ENCODE peak calls at places on chromosome X, in four cellular contexts. W is cardiac muscle cell, U is mesothelial cell of epicardium, E is breast epithelium. T is an unnamed sample.

GRCh38 chrX:9534686-9535085 is 69.8 kb downstream of the TBL1X start:
- DNase-seq in W (peak; percentile 74), U (no peak), E (no peak), T (no peak)

GRCh38 chrX:149757206-149758067 is 16.4 kb upstream of the HSFX1 start:
- DNase-seq in W (no peak), U (no peak), E (no peak), T (no peak)

GRCh38 chrX:50799531-50799961 is 14.4 kb downstream of the SHROOM4 start:
- DNase-seq in W (peak; percentile 73), U (no peak), E (no peak), T (no peak)

GRCh38 chrX:71178908-71179307 is 34.3 kb downstream of the NLGN3 start:
- DNase-seq in W (peak; percentile 79), U (peak; percentile 47), E (no peak), T (no peak)

GRCh38 chrX:11755724-11756123 is 2.3 kb upstream of the MSL3 start:
- DNase-seq in W (no peak), U (no peak), E (no peak), T (no peak)

GRCh38 chrX:146604196-146604595 is 205.4 kb upstream of the CXorf51B start:
- DNase-seq in W (no peak), U (no peak), E (no peak), T (no peak)

GRCh38 chrX:106730385-106730784 is 3.9 kb downstream of the RNF128 start:
- DNase-seq in W (no peak), U (no peak), E (no peak), T (no peak)

GRCh38 chrX:25998687-25999086 is 139.5 kb upstream of the MAGEB18 start:
- DNase-seq in W (no peak), U (no peak), E (no peak), T (no peak)

GRCh38 chrX:51598899-51599298 is 19.8 kb downstream of the CENPVL3 start:
- DNase-seq in W (no peak), U (no peak), E (no peak), T (no peak)

GRCh38 chrX:128623361-128623760 is 571.2 kb upstream of the ACTRT1 start:
- DNase-seq in W (no peak), U (no peak), E (no peak), T (no peak)

GRCh38 chrX:135346975-135347374 is 37.7 kb downstream of the ETDC start:
- DNase-seq in W (peak; percentile 69), U (no peak), E (no peak), T (no peak)

GRCh38 chrX:2351999-2352995 is 148.5 kb downstream of the DHRSX start:
- DNase-seq in W (peak; percentile 73), U (no peak), E (no peak), T (no peak)

GRCh38 chrX:153799326-153799725 is 4.9 kb downstream of the SSR4 start:
- DNase-seq in W (no peak), U (no peak), E (no peak), T (no peak)

GRCh38 chrX:4043951-4044350 is 330.5 kb upstream of the PRKX start:
- DNase-seq in W (no peak), U (no peak), E (no peak), T (no peak)

GRCh38 chrX:24294619-24295018 is 19.2 kb downstream of the SUPT20HL2 start:
- DNase-seq in W (peak; percentile 58), U (no peak), E (no peak), T (no peak)

GRCh38 chrX:106249706-106250379 is 81.7 kb downstream of the PWWP3B start:
- DNase-seq in W (peak; percentile 58), U (no peak), E (no peak), T (no peak)

GRCh38 chrX:23908219-23909003 is 605 bp downstream of the CXorf58 start:
- DNase-seq in W (no peak), U (no peak), E (no peak), T (no peak)

GRCh38 chrX:85024044-85024443 is 20.4 kb downstream of the APOOL start:
- DNase-seq in W (peak; percentile 16), U (no peak), E (no peak), T (no peak)

GRCh38 chrX:72002886-72003285 is 92.2 kb downstream of the NHSL2 start:
- DNase-seq in W (no peak), U (no peak), E (no peak), T (no peak)

GRCh38 chrX:19865567-19866363 is 21.6 kb downstream of the SH3KBP1 start:
- DNase-seq in W (no peak), U (no peak), E (no peak), T (no peak)

GRCh38 chrX:8743126-8743732 is 11.3 kb upstream of the ANOS1 start:
- DNase-seq in W (peak; percentile 50), U (peak; percentile 66), E (no peak), T (no peak)

GRCh38 chrX:36214924-36215323 is 295.4 kb downstream of the CFAP47 start:
- DNase-seq in W (no peak), U (no peak), E (no peak), T (no peak)

GRCh38 chrX:73683236-73683859 is 120.4 kb downstream of the CHIC1 start:
- DNase-seq in W (peak; percentile 16), U (no peak), E (no peak), T (no peak)

GRCh38 chrX:22247169-22247568 is 25.5 kb upstream of the CBLL2 start:
- DNase-seq in W (no peak), U (no peak), E (no peak), T (no peak)

GRCh38 chrX:111823068-111823467 is 52.9 kb upstream of the TRPC5OS start:
- DNase-seq in W (no peak), U (no peak), E (no peak), T (no peak)

GRCh38 chrX:30702736-30703135 is 49.5 kb downstream of the GK start:
- DNase-seq in W (peak; percentile 70), U (no peak), E (no peak), T (no peak)

GRCh38 chrX:148823986-148824385 is 323.6 kb downstream of the AFF2 start:
- DNase-seq in W (no peak), U (no peak), E (no peak), T (no peak)

GRCh38 chrX:1481636-1482529 is 29.2 kb upstream of the ASMTL start:
- DNase-seq in W (peak; percentile 85), U (peak; percentile 51), E (no peak), T (no peak)

GRCh38 chrX:71532753-71533425 is at the start of gene OGT:
- DNase-seq in W (peak; percentile 98), U (peak; percentile 86), E (peak; percentile 92), T (no peak)

GRCh38 chrX:85109235-85109634 is 105.6 kb downstream of the APOOL start:
- DNase-seq in W (peak; percentile 3), U (no peak), E (no peak), T (no peak)

GRCh38 chrX:37453821-37454220 is 104.7 kb downstream of the PRRG1 start:
- DNase-seq in W (no peak), U (no peak), E (no peak), T (no peak)

GRCh38 chrX:153635788-153636668 is 11.0 kb upstream of the DUSP9 start:
- DNase-seq in W (no peak), U (no peak), E (no peak), T (no peak)

GRCh38 chrX:43868791-43869190 is 13.5 kb downstream of the MAOB start:
- DNase-seq in W (no peak), U (no peak), E (no peak), T (no peak)

GRCh38 chrX:13717697-13718483 is 16.5 kb downstream of the TRAPPC2 start:
- DNase-seq in W (peak; percentile 44), U (no peak), E (no peak), T (no peak)

GRCh38 chrX:130994671-130995070 is 63.5 kb upstream of the ARHGAP36 start:
- DNase-seq in W (peak; percentile 10), U (peak; percentile 53), E (no peak), T (no peak)

GRCh38 chrX:101906136-101906796 is 25.6 kb downstream of the ZMAT1 start:
- DNase-seq in W (no peak), U (no peak), E (no peak), T (no peak)

GRCh38 chrX:45527834-45528233 is 327.2 kb upstream of the DIPK2B start:
- DNase-seq in W (peak; percentile 38), U (no peak), E (no peak), T (no peak)

GRCh38 chrX:120361906-120362305 is at the start of gene ATP1B4:
- DNase-seq in W (no peak), U (no peak), E (no peak), T (no peak)

GRCh38 chrX:70301716-70302115 is 11.8 kb downstream of the KIF4A start:
- DNase-seq in W (peak; percentile 75), U (no peak), E (no peak), T (no peak)

DNA sequence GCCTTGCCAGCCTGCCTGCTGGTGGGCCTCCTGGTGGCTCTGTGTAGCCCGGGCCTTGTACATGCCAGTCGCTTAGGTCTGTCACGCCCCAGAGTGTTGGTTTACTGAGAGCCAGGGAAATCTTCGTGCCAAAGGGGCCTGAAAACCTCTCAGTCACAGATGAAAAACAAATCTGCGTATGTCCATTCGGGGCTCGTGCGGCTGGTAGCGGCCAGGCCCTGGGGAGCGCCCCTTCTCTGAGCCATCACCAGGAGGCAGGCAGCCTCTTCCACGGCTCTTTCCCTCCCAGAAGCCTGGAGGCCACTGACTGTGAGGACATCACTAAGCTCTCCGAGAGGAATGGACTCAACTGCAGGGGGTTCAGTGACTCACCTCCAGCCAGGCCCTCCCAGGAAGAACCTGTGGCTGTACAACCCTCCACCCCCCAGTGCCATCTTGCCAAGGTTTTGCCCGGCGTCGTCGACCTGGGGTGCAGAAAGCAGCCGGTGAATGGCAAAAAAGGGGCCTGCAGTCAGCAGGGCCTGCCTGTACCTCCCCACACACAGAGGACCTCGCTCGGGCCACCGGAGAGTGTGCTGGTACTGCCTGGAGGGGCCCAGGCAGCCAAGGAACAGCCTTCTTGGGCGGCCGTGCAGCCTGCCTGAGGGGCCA is 162.2 kb downstream of the BCOR start:
- DNase-seq in W (no peak), U (no peak), E (no peak), T (no peak)
- TF ChIP-seq CTCF in W (no peak), U (no peak), E (no peak), T (no peak)

DNA sequence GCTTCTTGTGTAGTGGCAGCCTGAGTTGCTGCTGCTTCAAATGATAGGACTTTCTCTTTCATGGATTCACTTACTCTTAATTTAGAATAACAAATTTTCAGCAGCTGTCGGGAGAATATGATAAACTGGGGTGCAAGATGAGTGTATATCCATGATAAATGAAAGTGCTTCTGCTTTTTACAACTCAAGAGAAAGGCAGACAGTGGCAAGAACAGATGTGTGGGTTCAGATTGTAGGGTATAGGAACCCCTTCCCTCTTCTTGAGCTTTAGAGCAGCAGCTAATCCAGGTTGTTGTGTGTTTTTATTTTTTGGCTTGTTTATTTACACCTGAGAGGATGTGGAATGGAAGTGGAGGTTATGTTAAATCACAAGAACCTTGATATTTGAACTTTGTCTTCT is 1.1 kb downstream of the SH3BGRL start:
- DNase-seq in W (no peak), U (no peak), E (no peak), T (no peak)
- TF ChIP-seq CTCF in W (no peak), U (no peak), E (no peak), T (no peak)

GRCh38 chrX:123422875-123423274 is 238.8 kb downstream of the GRIA3 start:
- DNase-seq in W (peak; percentile 36), U (no peak), E (no peak), T (no peak)
- TF ChIP-seq CTCF in W (peak; percentile 60), U (no peak), E (no peak), T (peak; percentile 48)

DNA sequence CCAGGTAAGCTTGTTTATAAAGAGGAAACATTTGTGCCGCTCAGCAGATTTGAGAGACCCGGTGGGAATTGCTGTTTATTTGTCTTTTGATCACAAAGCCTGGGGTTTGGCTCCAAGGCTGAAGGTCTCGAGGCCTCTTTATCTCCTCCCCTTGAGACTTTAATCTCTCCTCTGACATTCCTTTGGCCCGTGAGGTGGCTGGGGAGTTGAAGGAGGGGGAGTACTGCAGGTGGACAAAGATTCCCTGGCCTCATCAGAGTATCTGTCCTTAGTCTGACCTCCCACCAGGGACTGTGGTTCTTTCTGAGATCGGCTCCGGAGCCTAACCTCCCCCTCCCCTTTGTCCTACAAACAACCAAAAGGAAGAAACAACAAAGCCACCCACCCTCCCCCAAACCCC is 216.5 kb downstream of the MID1IP1 start:
- DNase-seq in W (no peak), U (no peak), E (no peak), T (no peak)
- TF ChIP-seq CTCF in W (no peak), U (no peak), E (no peak), T (no peak)